ENCODE peak calls at places on chromosomes 3 and 15, in four cellular contexts. F is A549, V is K562, J is HepG2. K is an unnamed sample.

GRCh38 chr3:127408684-127409420 is 121.0 kb upstream of the PRR20G start:
- DNase-seq in F (no peak), V (no peak), J (no peak), K (peak; percentile 34)

GRCh38 chr3:49132437-49133225 is at the start of gene LAMB2:
- DNase-seq in F (peak; percentile 67), V (peak; percentile 72), J (peak; percentile 79), K (peak; percentile 81)

GRCh38 chr15:80580107-80580506 is 115.0 kb upstream of the ABHD17C start:
- DNase-seq in F (peak; percentile 37), V (no peak), J (no peak), K (no peak)

GRCh38 chr3:62361261-62361660 is 12.1 kb downstream of the FEZF2 start:
- DNase-seq in F (no peak), V (no peak), J (no peak), K (no peak)

GRCh38 chr3:184742676-184743135 is 30.8 kb upstream of the MAGEF1 start:
- DNase-seq in F (no peak), V (peak; percentile 27), J (no peak), K (no peak)

GRCh38 chr15:59298255-59298856 is 74.3 kb downstream of the MYO1E start:
- DNase-seq in F (no peak), V (no peak), J (no peak), K (no peak)

GRCh38 chr15:84826369-84826823 is 9.2 kb downstream of the ALPK3 start:
- DNase-seq in F (peak; percentile 74), V (peak; percentile 66), J (peak; percentile 48), K (peak; percentile 77)

GRCh38 chr3:141330235-141330634 is 38.1 kb upstream of the ZBTB38 start:
- DNase-seq in F (no peak), V (no peak), J (no peak), K (no peak)

GRCh38 chr15:69830425-69830824 is 267.3 kb downstream of the TLE3 start:
- DNase-seq in F (no peak), V (no peak), J (no peak), K (no peak)

GRCh38 chr15:36152961-36153360 is 426.5 kb upstream of the CDIN1 start:
- DNase-seq in F (no peak), V (no peak), J (no peak), K (no peak)

GRCh38 chr15:37773111-37773860 is 161.2 kb upstream of the TMCO5A start:
- DNase-seq in F (no peak), V (no peak), J (no peak), K (no peak)

DNA sequence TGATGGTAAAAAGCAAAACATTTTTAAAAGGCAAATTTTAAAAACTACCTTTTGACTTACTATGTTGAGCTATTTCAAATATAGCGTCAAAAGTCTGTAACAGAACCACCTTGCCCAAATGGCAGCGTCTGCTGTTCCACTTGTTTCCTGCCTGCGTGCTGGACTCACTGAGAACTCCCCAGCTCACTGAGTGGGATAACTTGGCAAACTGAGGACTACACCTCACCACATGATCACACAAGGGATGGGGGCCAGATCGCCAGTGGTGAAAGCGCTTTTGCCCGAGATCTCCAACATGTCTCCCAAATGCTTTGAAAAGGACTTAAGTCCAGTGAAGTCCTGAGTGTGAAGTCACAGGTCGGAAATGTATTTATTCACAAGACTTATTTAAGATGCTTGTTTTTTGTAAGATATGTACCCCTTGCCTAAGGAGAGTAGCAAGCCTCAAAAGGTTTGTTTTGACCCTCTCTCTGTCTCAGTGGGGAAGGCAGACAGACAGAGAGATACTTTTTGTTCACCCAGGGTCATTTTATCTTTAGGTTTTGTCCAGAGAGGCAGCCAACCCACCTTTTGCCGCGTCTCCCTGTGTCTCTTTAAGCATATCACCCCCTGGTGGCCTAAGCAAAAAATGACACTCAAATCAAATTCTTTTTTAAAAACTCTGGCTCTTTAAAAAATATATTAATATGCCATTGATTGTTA is 192.6 kb downstream of the PDZRN3 start:
- DNase-seq in F (peak; percentile 54), V (peak; percentile 47), J (peak; percentile 53), K (no peak)
- TF ChIP-seq NR3C1 in F (no peak), V (no peak), J (no peak), K (no peak)

DNA sequence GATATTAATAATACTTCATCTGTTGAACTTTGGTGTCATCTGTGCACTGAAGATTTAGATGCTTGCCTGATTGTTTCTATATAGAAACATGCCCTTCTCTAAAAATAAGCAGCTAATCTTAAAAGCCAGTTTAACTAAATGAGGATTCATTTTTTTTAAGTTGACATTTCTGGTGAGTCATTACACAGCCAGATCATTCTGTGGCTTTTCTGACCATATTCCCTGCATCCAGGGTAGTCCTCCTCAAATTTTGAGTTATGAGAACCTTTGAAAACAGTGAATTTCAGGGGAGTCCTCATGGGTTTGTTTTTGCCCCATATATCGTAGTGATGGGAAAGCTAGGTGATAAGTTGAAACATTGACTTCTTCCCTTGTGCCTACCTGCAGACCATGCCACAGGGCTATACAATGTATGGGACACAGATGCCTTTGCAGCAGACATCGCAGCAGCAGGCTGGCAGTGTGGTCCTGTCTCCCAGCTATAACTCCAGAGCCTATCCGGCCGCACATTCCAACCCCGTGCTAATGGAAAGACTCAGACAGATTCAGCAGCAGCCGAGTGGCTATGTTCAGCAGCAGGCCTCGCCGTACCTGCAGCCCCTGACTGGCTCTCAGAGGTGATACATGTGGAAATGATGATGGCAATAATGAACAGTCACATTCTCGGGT is 26.5 kb upstream of the P2RY12 start:
- DNase-seq in F (no peak), V (no peak), J (no peak), K (no peak)
- TF ChIP-seq NR3C1 in F (no peak), V (no peak), J (no peak), K (no peak)

GRCh38 chr15:48177383-48177874 is 666 bp downstream of the MYEF2 start:
- DNase-seq in F (peak; percentile 48), V (no peak), J (no peak), K (no peak)
- TF ChIP-seq NR3C1 in F (no peak), V (no peak), J (no peak), K (no peak)

GRCh38 chr3:32395451-32395970 is 3.9 kb downstream of the CMTM7 start:
- DNase-seq in F (no peak), V (no peak), J (no peak), K (no peak)
- TF ChIP-seq NR3C1 in F (no peak), V (no peak), J (no peak), K (no peak)

K was measured in WTC11.